ENCODE peak calls at places on chromosomes 13 and 19, in ten cellular contexts. G is Calu3; B is activated T-helper 9 cell treated with anti-CD3 and anti-CD28 coated beads, Interleukin-2, amount 50 U/mL, for 16 hours; V is stimulated activated CD4-positive, alpha-beta T cell treated with anti-CD3 and anti-CD28 coated beads, TNF-alpha, amount 100 ng/mL, for 24 hours; M is PC-3; H is neural progenitor cell; O is nephron progenitor cell; K is omental fat pad; J is endothelial cell; D is cardiac fibroblast. P is an unnamed sample.

GRCh38 chr19:29715695-29716581 is 877 bp upstream of the C19orf12 start:
- DNase-seq in G (no peak), B (no peak), V (no peak), M (peak), H (no peak), O (no peak), K (no peak), J (no peak), D (peak), P (no peak)

GRCh38 chr19:49188626-49189200 is 31.1 kb downstream of the TRPM4 start:
- DNase-seq in G (no peak), B (no peak), V (no peak), M (no peak), H (no peak), O (no peak), K (no peak), J (no peak), D (no peak), P (no peak)

GRCh38 chr13:75217949-75218348 is 264.0 kb downstream of the TBC1D4 start:
- DNase-seq in G (no peak), B (no peak), V (no peak), M (peak), H (peak), O (no peak), K (no peak), J (no peak), D (peak), P (no peak)

GRCh38 chr13:44884076-44884729 is 105.1 kb downstream of the NUFIP1 start:
- DNase-seq in G (no peak), B (no peak), V (no peak), M (peak), H (no peak), O (no peak), K (no peak), J (no peak), D (peak), P (no peak)

GRCh38 chr19:1767464-1767933 is 14.2 kb downstream of the ONECUT3 start:
- DNase-seq in G (no peak), B (peak), V (peak), M (peak), H (peak), O (peak), K (no peak), J (peak), D (peak), P (no peak)

GRCh38 chr13:75480691-75481175 is 1.2 kb downstream of the TBC1D4 start:
- DNase-seq in G (peak), B (no peak), V (no peak), M (peak), H (peak), O (peak), K (no peak), J (peak), D (peak), P (peak)

GRCh38 chr13:75368167-75368566 is 113.8 kb downstream of the TBC1D4 start:
- DNase-seq in G (no peak), B (no peak), V (no peak), M (peak), H (no peak), O (no peak), K (no peak), J (no peak), D (peak), P (no peak)

GRCh38 chr19:54178581-54179261 is 5.8 kb upstream of the TMC4 start:
- DNase-seq in G (no peak), B (no peak), V (no peak), M (peak), H (peak), O (peak), K (no peak), J (no peak), D (no peak), P (no peak)

GRCh38 chr13:80297503-80297902 is 43.4 kb downstream of the SPRY2 start:
- DNase-seq in G (no peak), B (no peak), V (no peak), M (no peak), H (no peak), O (no peak), K (no peak), J (no peak), D (no peak), P (no peak)

GRCh38 chr19:41521860-41522555 is 54.0 kb upstream of the CEACAM21 start:
- DNase-seq in G (peak), B (peak), V (no peak), M (no peak), H (peak), O (no peak), K (no peak), J (peak), D (no peak), P (no peak)

GRCh38 chr19:6955082-6955481 is 66.1 kb downstream of the MBD3L2B start:
- DNase-seq in G (no peak), B (no peak), V (no peak), M (no peak), H (no peak), O (no peak), K (no peak), J (no peak), D (no peak), P (no peak)

GRCh38 chr19:3450796-3451411 is 29.4 kb downstream of the SMIM24 start:
- DNase-seq in G (peak), B (no peak), V (no peak), M (peak), H (no peak), O (no peak), K (peak), J (no peak), D (peak), P (no peak)

GRCh38 chr13:45863716-45864590 is 12.4 kb upstream of the SIAH3 start:
- DNase-seq in G (no peak), B (no peak), V (no peak), M (no peak), H (peak), O (no peak), K (no peak), J (no peak), D (no peak), P (no peak)

GRCh38 chr13:110421696-110422395 is 114.8 kb downstream of the COL4A2 start:
- DNase-seq in G (no peak), B (no peak), V (no peak), M (no peak), H (no peak), O (no peak), K (no peak), J (no peak), D (peak), P (no peak)

GRCh38 chr19:4657835-4658234 is 12.3 kb downstream of the MYDGF start:
- DNase-seq in G (no peak), B (no peak), V (no peak), M (no peak), H (no peak), O (no peak), K (no peak), J (no peak), D (no peak), P (no peak)

GRCh38 chr19:50359432-50359818 is 6.0 kb downstream of the NAPSA start:
- DNase-seq in G (no peak), B (no peak), V (no peak), M (no peak), H (no peak), O (no peak), K (no peak), J (no peak), D (no peak), P (no peak)

GRCh38 chr13:31090921-31091624 is 70.6 kb downstream of the HSPH1 start:
- DNase-seq in G (no peak), B (no peak), V (no peak), M (no peak), H (no peak), O (no peak), K (no peak), J (no peak), D (peak), P (no peak)

GRCh38 chr19:49786432-49786831 is 19.6 kb downstream of the AP2A1 start:
- DNase-seq in G (no peak), B (no peak), V (no peak), M (peak), H (no peak), O (no peak), K (no peak), J (no peak), D (peak), P (peak)

GRCh38 chr13:76438050-76438449 is 448.2 kb downstream of the KCTD12 start:
- DNase-seq in G (no peak), B (no peak), V (no peak), M (peak), H (no peak), O (no peak), K (no peak), J (no peak), D (peak), P (no peak)

GRCh38 chr19:1675633-1676350 is 23.4 kb upstream of the TCF3 start:
- DNase-seq in G (peak), B (no peak), V (no peak), M (no peak), H (peak), O (peak), K (no peak), J (no peak), D (no peak), P (no peak)

GRCh38 chr13:46964789-46965527 is 68.1 kb upstream of the HTR2A start:
- DNase-seq in G (no peak), B (no peak), V (no peak), M (peak), H (no peak), O (no peak), K (no peak), J (no peak), D (peak), P (no peak)

GRCh38 chr13:78468546-78469060 is 134.7 kb downstream of the POU4F1 start:
- DNase-seq in G (no peak), B (no peak), V (no peak), M (no peak), H (no peak), O (no peak), K (no peak), J (no peak), D (no peak), P (no peak)

GRCh38 chr13:51556740-51557139 is 27.5 kb upstream of the WDFY2 start:
- DNase-seq in G (no peak), B (no peak), V (no peak), M (no peak), H (no peak), O (no peak), K (no peak), J (no peak), D (no peak), P (no peak)

GRCh38 chr19:47197141-47197540 is 33.9 kb downstream of the BBC3 start:
- DNase-seq in G (no peak), B (no peak), V (no peak), M (no peak), H (no peak), O (no peak), K (no peak), J (no peak), D (no peak), P (no peak)

GRCh38 chr19:10290439-10290875 is 705 bp downstream of the ICAM5 start:
- DNase-seq in G (no peak), B (no peak), V (no peak), M (peak), H (peak), O (peak), K (no peak), J (no peak), D (no peak), P (no peak)

GRCh38 chr19:38838208-38838985 is 6.8 kb upstream of the ECH1 start:
- DNase-seq in G (peak), B (peak), V (no peak), M (peak), H (no peak), O (no peak), K (no peak), J (no peak), D (no peak), P (peak)

GRCh38 chr19:2338055-2338615 is 9.7 kb downstream of the SPPL2B start:
- DNase-seq in G (no peak), B (no peak), V (no peak), M (no peak), H (no peak), O (no peak), K (no peak), J (no peak), D (no peak), P (no peak)

GRCh38 chr19:21610787-21611186 is 105.4 kb downstream of the ZNF429 start:
- DNase-seq in G (no peak), B (no peak), V (no peak), M (no peak), H (no peak), O (no peak), K (no peak), J (no peak), D (no peak), P (no peak)

GRCh38 chr19:52527954-52528326 is 472 bp downstream of the ZNF808 start:
- DNase-seq in G (no peak), B (no peak), V (no peak), M (no peak), H (peak), O (peak), K (no peak), J (peak), D (no peak), P (no peak)